ENCODE peak calls at places on chromosomes 6 and 20, in four cellular contexts. X, B, O and N are unnamed samples.

GRCh38 chr20:41308726-41309413 is 8.7 kb downstream of the ZHX3 start:
- DNase-seq in X (no peak), B (no peak), O (no peak), N (no peak)

GRCh38 chr20:53142651-53143177 is 170.6 kb downstream of the TSHZ2 start:
- DNase-seq in B (no peak), O (no peak), X (no peak), N (no peak)

GRCh38 chr6:24270011-24270410 is 87.8 kb downstream of the DCDC2 start:
- DNase-seq in O (no peak), B (no peak), X (no peak), N (no peak)

GRCh38 chr6:35683267-35683666 is 5.4 kb downstream of the FKBP5 start:
- DNase-seq in O (no peak), X (no peak), B (no peak), N (no peak)

GRCh38 chr6:1515781-1516180 is 93.9 kb upstream of the FOXC1 start:
- DNase-seq in B (no peak), X (no peak), O (no peak), N (no peak)

GRCh38 chr20:37821691-37822655 is 81.0 kb upstream of the VSTM2L start:
- DNase-seq in X (no peak), O (no peak), B (no peak), N (no peak)

GRCh38 chr20:61435184-61435822 is 183.2 kb downstream of the CDH4 start:
- DNase-seq in X (no peak), O (no peak), B (no peak), N (no peak)

GRCh38 chr6:7911345-7911725 is 747 bp upstream of the TXNDC5 start:
- DNase-seq in O (no peak), X (no peak), B (no peak), N (no peak)

GRCh38 chr6:34809914-34810882 is 18.3 kb downstream of the BLTP3A start:
- DNase-seq in B (no peak), O (no peak), X (no peak), N (no peak)

GRCh38 chr6:2231438-2231837 is 14.0 kb downstream of the GMDS start:
- DNase-seq in X (no peak), O (no peak), B (no peak), N (no peak)

GRCh38 chr6:135144678-135145508 is 36.2 kb upstream of the MYB start:
- DNase-seq in X (no peak), B (no peak), O (peak; percentile 34), N (no peak)

GRCh38 chr6:132675002-132675401 is 16.0 kb upstream of the TAAR1 start:
- DNase-seq in B (no peak), O (no peak), X (no peak), N (no peak)

GRCh38 chr20:64143018-64143801 is 21.0 kb upstream of the MYT1 start:
- DNase-seq in O (no peak), B (peak; percentile 39), X (no peak), N (no peak)

GRCh38 chr6:168384045-168385038 is 56.6 kb upstream of the SMOC2 start:
- DNase-seq in B (no peak), X (no peak), O (no peak), N (no peak)
- H3K9me3 ChIP-seq in B (peaks cover 28% of the 10 kb centered on the region), X (peaks cover 3% of the 10 kb centered on the region), O (peaks cover 27% of the 10 kb centered on the region), N (peaks cover 17% of the 10 kb centered on the region)

DNA sequence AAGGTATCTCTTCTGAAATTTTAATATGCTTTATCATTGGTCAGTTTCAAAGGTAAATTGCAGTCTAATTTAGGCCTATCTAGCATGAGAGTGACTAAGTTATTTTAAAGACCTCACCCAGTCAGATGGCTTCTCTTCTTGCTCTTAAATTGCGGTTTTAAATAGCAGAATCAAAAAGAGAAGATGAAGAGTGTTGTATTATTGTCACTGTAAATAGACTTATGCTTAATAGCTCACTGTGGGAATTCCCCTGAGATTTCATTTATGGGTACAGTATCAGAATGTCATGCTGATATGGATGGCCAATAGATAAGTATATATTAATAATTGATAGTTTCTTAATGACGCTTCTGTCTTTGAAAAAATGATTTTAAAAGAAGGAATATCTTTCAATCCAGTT is 35.7 kb downstream of the AIG1 start:
- DNase-seq in O (no peak), X (no peak), B (no peak), N (no peak)
- TF ChIP-seq SUZ12 in O (no peak), X (no peak), B (no peak), N (no peak)

DNA sequence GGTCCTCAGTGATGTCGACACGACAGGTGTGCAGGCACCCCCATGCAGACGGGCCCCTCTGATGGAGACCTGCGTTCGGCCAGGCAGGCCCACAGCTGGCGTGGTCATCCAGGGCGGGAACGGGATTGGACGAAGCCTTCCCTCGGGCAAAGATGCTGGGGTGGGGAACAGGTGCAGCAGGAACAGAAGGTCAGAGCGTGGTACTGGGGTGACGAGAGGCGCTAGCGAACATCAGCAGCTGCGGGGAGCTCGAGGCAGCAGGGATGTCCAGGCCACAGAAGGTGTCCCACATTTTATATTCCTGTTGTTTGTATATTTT is 96.2 kb downstream of the SLC22A23 start:
- DNase-seq in O (no peak), B (no peak), X (no peak), N (no peak)
- H3K4me1 ChIP-seq in O (peaks cover 94% of the 10 kb centered on the region), B (peaks cover 13% of the 10 kb centered on the region), X (peaks cover 7% of the 10 kb centered on the region), N (peaks cover 8% of the 10 kb centered on the region)

DNA sequence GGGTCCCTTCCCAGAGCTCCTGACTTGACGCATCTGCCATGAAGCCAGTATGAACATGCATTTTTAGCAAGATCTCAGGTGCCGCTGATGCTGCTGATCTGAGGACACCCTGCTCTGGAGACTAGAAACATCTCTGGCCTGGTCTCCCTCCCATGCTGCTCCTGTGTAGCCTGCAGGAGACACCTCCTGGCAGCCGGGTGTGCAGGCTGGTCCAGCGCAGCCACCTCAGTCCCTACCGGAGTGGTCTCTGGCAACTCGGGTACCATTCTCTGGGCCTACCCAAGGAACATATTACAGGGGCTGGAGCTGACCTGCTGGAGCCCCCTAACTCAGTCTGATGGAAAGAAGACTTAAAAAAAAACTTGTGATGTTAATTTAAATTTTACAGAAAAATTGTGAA is 20.1 kb downstream of the PHACTR3 start:
- DNase-seq in X (no peak), O (no peak), B (no peak), N (no peak)
- H3K9me3 ChIP-seq in X (no peaks in the 10 kb centered on the region), O (no peaks in the 10 kb centered on the region), B (peaks cover 96% of the 10 kb centered on the region), N (no peaks in the 10 kb centered on the region)

GRCh38 chr6:114404339-114404955 is 61.6 kb upstream of the HS3ST5 start:
- DNase-seq in B (no peak), O (no peak), X (no peak), N (no peak)

GRCh38 chr6:114403858-114404257 is 61.0 kb upstream of the HS3ST5 start:
- DNase-seq in B (no peak), X (no peak), O (no peak), N (no peak)

DNA sequence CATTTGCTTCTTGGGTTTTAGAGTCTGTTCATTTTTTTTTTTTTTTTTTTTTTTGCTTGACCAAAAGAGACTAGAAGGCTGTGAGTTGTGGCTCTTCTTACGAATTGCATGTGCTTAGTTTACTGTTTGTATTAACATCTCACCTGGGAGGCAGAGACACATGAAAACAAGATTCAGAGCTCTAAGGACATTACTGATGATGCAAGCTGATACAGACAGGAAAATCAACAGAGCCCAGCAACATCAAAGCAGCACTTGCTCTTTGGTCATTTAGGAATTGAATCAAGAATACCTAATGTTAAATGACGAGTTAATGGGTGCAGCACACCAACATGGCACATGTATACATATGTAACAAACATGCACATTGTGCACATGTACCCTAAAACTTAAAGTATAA is 55.7 kb upstream of the HS3ST5 start:
- DNase-seq in X (no peak), B (no peak), O (peak; percentile 76), N (no peak)
- TF ChIP-seq SUZ12 in X (no peak), B (no peak), O (no peak), N (no peak)